ENCODE peak calls at places on chromosomes 2 and 18, in nine cellular contexts. One of them, this sample, is unnamed. For H3K4me1, the result is how much of the 10 kb centered on the place peaks cover.

GRCh38 chr18:49168970-49169619 is 218.3 kb upstream of the SMAD7 start:
- DNase-seq in endothelial cell of umbilical vein: no peak
- DNase-seq in astrocyte: no peak
- DNase-seq in right atrium auricular region: no peak
- DNase-seq in foreskin keratinocyte: no peak
- DNase-seq in thyroid gland: peak
- DNase-seq in hepatocyte: peak
- DNase-seq in MM.1S: peak
- DNase-seq in Karpas-422: no peak
- DNase-seq in this sample: peak

GRCh38 chr2:112345030-112346027 is 69.9 kb downstream of the ZC3H6 start:
- DNase-seq in endothelial cell of umbilical vein: no peak
- DNase-seq in astrocyte: no peak
- DNase-seq in right atrium auricular region: no peak
- DNase-seq in foreskin keratinocyte: no peak
- DNase-seq in thyroid gland: no peak
- DNase-seq in hepatocyte: no peak
- DNase-seq in MM.1S: no peak
- DNase-seq in Karpas-422: no peak
- DNase-seq in this sample: no peak

GRCh38 chr18:27005589-27005988 is 140.1 kb upstream of the AQP4 start:
- DNase-seq in endothelial cell of umbilical vein: no peak
- DNase-seq in astrocyte: no peak
- DNase-seq in right atrium auricular region: no peak
- DNase-seq in foreskin keratinocyte: no peak
- DNase-seq in thyroid gland: no peak
- DNase-seq in hepatocyte: peak
- DNase-seq in MM.1S: peak
- DNase-seq in Karpas-422: peak
- DNase-seq in this sample: no peak

GRCh38 chr2:230982126-230982525 is 13.8 kb upstream of the SPATA3 start:
- DNase-seq in endothelial cell of umbilical vein: no peak
- DNase-seq in astrocyte: no peak
- DNase-seq in right atrium auricular region: no peak
- DNase-seq in foreskin keratinocyte: no peak
- DNase-seq in thyroid gland: no peak
- DNase-seq in hepatocyte: no peak
- DNase-seq in MM.1S: no peak
- DNase-seq in Karpas-422: no peak
- DNase-seq in this sample: no peak

GRCh38 chr2:11691071-11691660 is 21.2 kb upstream of the NTSR2 start:
- DNase-seq in endothelial cell of umbilical vein: no peak
- DNase-seq in astrocyte: no peak
- DNase-seq in right atrium auricular region: no peak
- DNase-seq in foreskin keratinocyte: no peak
- DNase-seq in thyroid gland: no peak
- DNase-seq in hepatocyte: no peak
- DNase-seq in MM.1S: no peak
- DNase-seq in Karpas-422: no peak
- DNase-seq in this sample: no peak

GRCh38 chr2:140905078-140905781 is 1225.6 kb downstream of the LRP1B start:
- DNase-seq in endothelial cell of umbilical vein: no peak
- DNase-seq in astrocyte: no peak
- DNase-seq in right atrium auricular region: no peak
- DNase-seq in foreskin keratinocyte: no peak
- DNase-seq in thyroid gland: no peak
- DNase-seq in hepatocyte: no peak
- DNase-seq in MM.1S: no peak
- DNase-seq in Karpas-422: no peak
- DNase-seq in this sample: no peak

GRCh38 chr2:60355849-60356261 is 197.6 kb downstream of the BCL11A start:
- DNase-seq in endothelial cell of umbilical vein: no peak
- DNase-seq in astrocyte: no peak
- DNase-seq in right atrium auricular region: no peak
- DNase-seq in foreskin keratinocyte: no peak
- DNase-seq in thyroid gland: no peak
- DNase-seq in hepatocyte: no peak
- DNase-seq in MM.1S: peak
- DNase-seq in Karpas-422: peak
- DNase-seq in this sample: no peak

GRCh38 chr2:15584767-15585469 is 6.8 kb upstream of the DDX1 start:
- DNase-seq in endothelial cell of umbilical vein: no peak
- DNase-seq in astrocyte: peak
- DNase-seq in right atrium auricular region: no peak
- DNase-seq in foreskin keratinocyte: no peak
- DNase-seq in thyroid gland: no peak
- DNase-seq in hepatocyte: no peak
- DNase-seq in MM.1S: no peak
- DNase-seq in Karpas-422: no peak
- DNase-seq in this sample: no peak

GRCh38 chr2:32553829-32554432 is 73.9 kb upstream of the TTC27 start:
- DNase-seq in endothelial cell of umbilical vein: peak
- DNase-seq in astrocyte: peak
- DNase-seq in right atrium auricular region: no peak
- DNase-seq in foreskin keratinocyte: no peak
- DNase-seq in thyroid gland: no peak
- DNase-seq in hepatocyte: peak
- DNase-seq in MM.1S: peak
- DNase-seq in Karpas-422: peak
- DNase-seq in this sample: no peak

GRCh38 chr2:183408562-183408961 is 284.3 kb downstream of the NUP35 start:
- DNase-seq in endothelial cell of umbilical vein: no peak
- DNase-seq in astrocyte: no peak
- DNase-seq in right atrium auricular region: no peak
- DNase-seq in foreskin keratinocyte: no peak
- DNase-seq in thyroid gland: no peak
- DNase-seq in hepatocyte: no peak
- DNase-seq in MM.1S: no peak
- DNase-seq in Karpas-422: no peak
- DNase-seq in this sample: no peak

GRCh38 chr2:183409662-183410061 is 285.4 kb downstream of the NUP35 start:
- DNase-seq in endothelial cell of umbilical vein: no peak
- DNase-seq in astrocyte: no peak
- DNase-seq in right atrium auricular region: no peak
- DNase-seq in foreskin keratinocyte: no peak
- DNase-seq in thyroid gland: no peak
- DNase-seq in hepatocyte: no peak
- DNase-seq in MM.1S: no peak
- DNase-seq in Karpas-422: no peak
- DNase-seq in this sample: no peak

DNA sequence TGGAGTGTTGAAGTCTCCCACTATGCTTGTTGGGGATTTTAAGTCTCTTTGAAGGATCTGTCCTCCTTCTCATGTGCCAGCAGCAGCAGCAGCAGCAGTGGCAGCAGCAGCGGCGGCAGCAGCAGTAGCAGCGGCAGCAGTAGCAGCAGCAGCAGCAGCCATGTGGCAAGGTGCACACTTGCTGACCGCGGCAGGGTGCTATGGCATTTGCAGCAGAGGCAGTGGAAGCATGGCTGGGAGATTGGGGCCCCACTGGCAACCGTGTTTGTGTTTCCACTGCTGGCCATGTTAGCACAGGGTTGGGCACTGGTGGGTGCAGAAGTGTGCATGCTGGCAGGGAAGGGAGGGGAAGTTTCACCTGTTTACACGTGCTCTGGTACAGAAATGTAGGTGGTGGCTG is 280.1 kb downstream of the NUP35 start:
- DNase-seq in endothelial cell of umbilical vein: no peak
- DNase-seq in astrocyte: no peak
- DNase-seq in right atrium auricular region: no peak
- DNase-seq in foreskin keratinocyte: no peak
- DNase-seq in thyroid gland: no peak
- DNase-seq in hepatocyte: no peak
- DNase-seq in MM.1S: no peak
- DNase-seq in Karpas-422: no peak
- DNase-seq in this sample: no peak
- H3K4me1 ChIP-seq in endothelial cell of umbilical vein: under half
- H3K4me1 ChIP-seq in astrocyte: under half
- H3K4me1 ChIP-seq in right atrium auricular region: under half
- H3K4me1 ChIP-seq in foreskin keratinocyte: under half
- H3K4me1 ChIP-seq in thyroid gland: under half
- H3K4me1 ChIP-seq in hepatocyte: under half
- H3K4me1 ChIP-seq in MM.1S: under half
- H3K4me1 ChIP-seq in Karpas-422: under half
- H3K4me1 ChIP-seq in this sample: under half

DNA sequence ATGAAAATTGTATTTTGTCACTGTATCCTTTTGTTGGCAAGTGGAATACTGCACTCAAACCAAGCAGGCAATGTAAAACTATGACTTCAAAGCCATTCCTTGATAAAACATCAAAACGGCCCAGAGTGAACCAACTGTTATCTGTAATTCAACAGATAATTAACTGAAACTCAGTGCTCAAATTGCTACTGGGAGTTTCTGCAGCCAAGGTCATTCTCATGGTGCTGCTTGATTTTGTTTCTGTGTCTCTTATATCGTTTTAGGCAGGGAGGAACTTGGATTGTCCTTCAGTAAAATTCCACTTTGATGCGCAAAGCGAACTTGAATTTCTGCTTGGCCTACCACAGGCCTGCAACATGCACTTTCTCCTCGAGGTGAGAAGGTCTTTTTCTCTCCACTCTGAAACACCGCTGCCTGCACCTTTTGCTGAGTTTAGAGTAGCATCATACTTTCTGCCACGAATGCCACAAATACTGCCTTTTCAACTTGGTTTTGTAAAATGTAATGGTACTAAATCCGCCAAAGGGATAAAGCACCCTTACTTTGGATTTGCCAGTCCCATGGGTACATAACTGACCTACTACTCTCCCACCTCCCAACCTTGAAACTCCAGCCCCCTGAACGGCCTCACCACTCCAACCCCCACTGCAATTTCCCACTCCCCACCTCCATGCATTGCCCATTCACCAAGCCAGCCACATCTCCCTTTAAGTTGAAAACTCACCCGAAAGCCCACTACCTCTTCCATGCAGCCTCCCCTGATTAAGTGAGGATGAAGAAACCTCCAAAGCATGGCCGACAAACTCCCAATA is 204.7 kb downstream of the TGIF1 start:
- DNase-seq in endothelial cell of umbilical vein: no peak
- DNase-seq in astrocyte: no peak
- DNase-seq in right atrium auricular region: no peak
- DNase-seq in foreskin keratinocyte: no peak
- DNase-seq in thyroid gland: no peak
- DNase-seq in hepatocyte: peak
- DNase-seq in MM.1S: no peak
- DNase-seq in Karpas-422: no peak
- DNase-seq in this sample: no peak
- H3K4me1 ChIP-seq in endothelial cell of umbilical vein: under half
- H3K4me1 ChIP-seq in astrocyte: under half
- H3K4me1 ChIP-seq in right atrium auricular region: under half
- H3K4me1 ChIP-seq in foreskin keratinocyte: under half
- H3K4me1 ChIP-seq in thyroid gland: under half
- H3K4me1 ChIP-seq in hepatocyte: under half
- H3K4me1 ChIP-seq in MM.1S: under half
- H3K4me1 ChIP-seq in Karpas-422: under half
- H3K4me1 ChIP-seq in this sample: under half

DNA sequence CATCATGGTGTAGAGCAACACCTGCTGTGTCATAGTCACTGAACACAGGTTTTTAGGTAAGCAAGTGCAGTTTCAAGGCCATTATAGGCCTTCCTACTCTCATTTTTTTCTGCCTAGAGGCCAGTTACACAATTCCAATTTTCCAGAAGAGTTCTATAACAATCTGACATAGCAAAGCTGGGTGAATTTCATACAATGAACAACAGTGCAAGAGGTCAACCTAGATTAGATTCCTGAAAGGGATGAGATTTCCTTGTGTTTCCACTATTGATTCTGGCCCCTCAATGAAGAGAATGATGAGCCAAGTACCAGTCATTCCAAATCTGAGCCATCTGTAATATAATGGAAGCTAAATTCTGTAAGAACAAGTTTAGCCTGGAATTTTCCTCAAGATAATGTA is 15.3 kb upstream of the CD28 start:
- DNase-seq in endothelial cell of umbilical vein: peak
- DNase-seq in astrocyte: no peak
- DNase-seq in right atrium auricular region: no peak
- DNase-seq in foreskin keratinocyte: no peak
- DNase-seq in thyroid gland: no peak
- DNase-seq in hepatocyte: no peak
- DNase-seq in MM.1S: no peak
- DNase-seq in Karpas-422: peak
- DNase-seq in this sample: no peak
- H3K4me1 ChIP-seq in endothelial cell of umbilical vein: under half
- H3K4me1 ChIP-seq in astrocyte: under half
- H3K4me1 ChIP-seq in right atrium auricular region: under half
- H3K4me1 ChIP-seq in foreskin keratinocyte: under half
- H3K4me1 ChIP-seq in thyroid gland: under half
- H3K4me1 ChIP-seq in hepatocyte: under half
- H3K4me1 ChIP-seq in MM.1S: half or more
- H3K4me1 ChIP-seq in Karpas-422: under half
- H3K4me1 ChIP-seq in this sample: under half

GRCh38 chr2:82498777-82499443 is 1960.2 kb downstream of the SUCLG1 start:
- DNase-seq in endothelial cell of umbilical vein: no peak
- DNase-seq in astrocyte: no peak
- DNase-seq in right atrium auricular region: no peak
- DNase-seq in foreskin keratinocyte: no peak
- DNase-seq in thyroid gland: no peak
- DNase-seq in hepatocyte: no peak
- DNase-seq in MM.1S: no peak
- DNase-seq in Karpas-422: no peak
- DNase-seq in this sample: no peak
- H3K4me1 ChIP-seq in endothelial cell of umbilical vein: under half
- H3K4me1 ChIP-seq in astrocyte: under half
- H3K4me1 ChIP-seq in right atrium auricular region: under half
- H3K4me1 ChIP-seq in foreskin keratinocyte: under half
- H3K4me1 ChIP-seq in thyroid gland: under half
- H3K4me1 ChIP-seq in hepatocyte: under half
- H3K4me1 ChIP-seq in MM.1S: under half
- H3K4me1 ChIP-seq in Karpas-422: under half
- H3K4me1 ChIP-seq in this sample: under half

This sample was measured in CD4-positive, alpha-beta memory T cell.